ENCODE peak calls at places on chromosomes 5 and 9, in ten cellular contexts. J is left cardiac atrium; F is CD4-positive, CD25-positive, alpha-beta regulatory T cell; D is amniotic stem cell; V is activated T-cell treated with anti-CD3 and anti-CD28 coated beads for 4 hours; N is aorta; B is hepatic stellate cell; W is cardiac septum; R is NCI-H2029 treated with DMSO at 0.1 percent for 48 hours; P is Peyer's patch. A is an unnamed sample.

GRCh38 chr5:156120777-156121176 is 206.2 kb upstream of the SGCD start:
- DNase-seq in W (no peak), R (no peak), F (no peak), J (no peak), D (no peak), V (no peak), B (no peak), N (no peak), P (no peak), A (no peak)

GRCh38 chr5:180670586-180671359 is 21.4 kb upstream of the FLT4 start:
- DNase-seq in R (peak), P (no peak), J (peak), V (peak), N (no peak), D (no peak), F (no peak), B (no peak), W (no peak), A (peak)

GRCh38 chr5:135185461-135186075 is 151.5 kb upstream of the PITX1 start:
- DNase-seq in F (no peak), V (no peak), W (no peak), N (no peak), R (peak), B (no peak), P (no peak), J (no peak), D (peak), A (peak)

GRCh38 chr5:158463971-158464370 is 605.0 kb upstream of the CLINT1 start:
- DNase-seq in R (no peak), F (no peak), P (no peak), J (peak), B (no peak), D (no peak), W (no peak), N (peak), V (no peak), A (no peak)

GRCh38 chr9:105243015-105243686 is 1.3 kb upstream of the SLC44A1 start:
- DNase-seq in P (no peak), D (peak), V (no peak), N (no peak), B (peak), J (no peak), F (no peak), R (no peak), W (no peak), A (no peak)

GRCh38 chr5:54227109-54227508 is 83.3 kb downstream of the ARL15 start:
- DNase-seq in J (no peak), P (no peak), B (no peak), N (no peak), V (no peak), D (no peak), F (no peak), W (no peak), R (no peak), A (no peak)

GRCh38 chr5:39765381-39765780 is 340.6 kb upstream of the DAB2 start:
- DNase-seq in F (no peak), B (no peak), R (no peak), W (no peak), N (no peak), P (no peak), J (no peak), V (no peak), D (no peak), A (no peak)

GRCh38 chr5:137114529-137114928 is 384.6 kb downstream of the SPOCK1 start:
- DNase-seq in J (no peak), D (no peak), W (no peak), N (no peak), B (peak), V (no peak), P (no peak), R (no peak), F (no peak), A (no peak)

GRCh38 chr9:7479300-7479699 is 320.3 kb downstream of the DMAC1 start:
- DNase-seq in V (no peak), W (no peak), N (no peak), F (no peak), R (no peak), B (no peak), D (no peak), P (no peak), J (no peak), A (no peak)

GRCh38 chr9:31005086-31005665 is 1379.3 kb upstream of the ACO1 start:
- DNase-seq in J (no peak), V (no peak), B (no peak), W (no peak), F (no peak), R (no peak), D (no peak), N (no peak), P (no peak), A (no peak)

GRCh38 chr9:135105938-135106491 is 18.5 kb downstream of the OLFM1 start:
- DNase-seq in P (no peak), J (no peak), N (no peak), F (no peak), B (no peak), R (no peak), V (no peak), D (no peak), W (no peak), A (no peak)

GRCh38 chr9:129069128-129069824 is 11.6 kb upstream of the DOLPP1 start:
- DNase-seq in J (peak), W (peak), P (peak), B (no peak), D (no peak), N (peak), R (no peak), V (peak), F (no peak), A (peak)

GRCh38 chr9:18795947-18796705 is 236.9 kb downstream of the SAXO1 start:
- DNase-seq in R (no peak), B (no peak), F (no peak), D (no peak), V (no peak), P (no peak), J (no peak), W (no peak), N (no peak), A (no peak)

A was measured in colonic mucosa.